ENCODE peak calls at places on chromosomes 4 and X, in nine cellular contexts. O, G, R, D, C, B, E, P and V are unnamed samples.

GRCh38 chrX:70398899-70399298 is 24.2 kb upstream of the GDPD2 start:
- DNase-seq in O (peak; percentile 2), G (no peak), R (no peak), D (peak; percentile 45), C (no peak), B (no peak), E (peak; percentile 63), P (no peak), V (peak; percentile 47)

GRCh38 chrX:93874554-93874953 is 200.5 kb downstream of the FAM133A start:
- DNase-seq in O (peak; percentile 11), G (peak; percentile 16), R (peak; percentile 3), D (peak; percentile 1), C (no peak), B (no peak), E (peak; percentile 31), P (peak; percentile 50), V (no peak)

GRCh38 chr4:576991-577498 is 950 bp upstream of the TMEM271 start:
- DNase-seq in O (no peak), G (peak; percentile 57), R (no peak), D (no peak), C (no peak), B (no peak), E (no peak), P (no peak), V (no peak)

GRCh38 chrX:74535211-74535621 is 79.2 kb downstream of the RLIM start:
- DNase-seq in O (peak; percentile 29), G (peak; percentile 54), R (peak; percentile 17), D (peak; percentile 16), C (no peak), B (peak; percentile 21), E (peak; percentile 81), P (no peak), V (no peak)

GRCh38 chr4:26410385-26411293 is 79.6 kb downstream of the CCKAR start:
- DNase-seq in O (peak; percentile 40), G (peak; percentile 40), R (peak; percentile 20), D (peak; percentile 44), C (peak; percentile 44), B (no peak), E (peak; percentile 77), P (no peak), V (peak; percentile 67)

GRCh38 chr4:43380093-43380492 is 487.6 kb downstream of the GRXCR1 start:
- DNase-seq in O (no peak), G (no peak), R (no peak), D (no peak), C (no peak), B (no peak), E (no peak), P (no peak), V (no peak)

GRCh38 chr4:118345813-118346212 is 7.0 kb downstream of the PRSS12 start:
- DNase-seq in O (no peak), G (no peak), R (no peak), D (no peak), C (no peak), B (no peak), E (no peak), P (no peak), V (peak; percentile 31)

GRCh38 chrX:113580486-113580885 is 739.9 kb upstream of the AMOT start:
- DNase-seq in O (no peak), G (no peak), R (no peak), D (no peak), C (no peak), B (no peak), E (no peak), P (no peak), V (no peak)

GRCh38 chr4:126705271-126705670 is 927.5 kb upstream of the INTU start:
- DNase-seq in O (peak; percentile 0), G (no peak), R (no peak), D (no peak), C (no peak), B (no peak), E (no peak), P (no peak), V (no peak)

GRCh38 chr4:165921546-165921945 is 48.5 kb downstream of the TLL1 start:
- DNase-seq in O (no peak), G (no peak), R (no peak), D (no peak), C (no peak), B (no peak), E (no peak), P (no peak), V (no peak)

GRCh38 chr4:183030823-183031222 is 68.2 kb upstream of the WWC2 start:
- DNase-seq in O (no peak), G (no peak), R (no peak), D (no peak), C (no peak), B (no peak), E (no peak), P (no peak), V (no peak)

GRCh38 chr4:183038436-183038835 is 60.6 kb upstream of the WWC2 start:
- DNase-seq in O (no peak), G (no peak), R (no peak), D (no peak), C (no peak), B (no peak), E (no peak), P (no peak), V (no peak)

GRCh38 chr4:183035726-183036415 is 63.2 kb upstream of the WWC2 start:
- DNase-seq in O (no peak), G (no peak), R (no peak), D (no peak), C (no peak), B (no peak), E (no peak), P (no peak), V (no peak)
- TF ChIP-seq MAX in O (no peak), G (no peak), R (no peak), D (no peak), C (no peak), B (no peak), E (no peak), P (no peak), V (no peak)

GRCh38 chr4:152380919-152381318 is 155.0 kb downstream of the FBXW7 start:
- DNase-seq in O (no peak), G (no peak), R (no peak), D (no peak), C (no peak), B (no peak), E (no peak), P (no peak), V (no peak)
- H3K4me3 ChIP-seq in O (no peak overlapping the region), G (no peak overlapping the region), R (no peak overlapping the region), D (no peak overlapping the region), C (no peak overlapping the region), B (no peak overlapping the region), E (no peak overlapping the region), P (no peak overlapping the region), V (no peak overlapping the region)

GRCh38 chr4:8730681-8731080 is 138.1 kb downstream of the CPZ start:
- DNase-seq in O (no peak), G (no peak), R (no peak), D (no peak), C (no peak), B (no peak), E (no peak), P (no peak), V (no peak)

GRCh38 chr4:8732681-8733243 is 138.9 kb downstream of the HMX1 start:
- DNase-seq in O (no peak), G (no peak), R (no peak), D (no peak), C (no peak), B (no peak), E (no peak), P (no peak), V (no peak)

GRCh38 chr4:8731364-8731763 is 138.8 kb downstream of the CPZ start:
- DNase-seq in O (no peak), G (no peak), R (no peak), D (no peak), C (no peak), B (no peak), E (no peak), P (no peak), V (no peak)

GRCh38 chr4:8730159-8730558 is 137.6 kb downstream of the CPZ start:
- DNase-seq in O (no peak), G (no peak), R (no peak), D (no peak), C (no peak), B (no peak), E (no peak), P (no peak), V (no peak)

GRCh38 chr4:8732092-8732491 is 139.5 kb downstream of the CPZ start:
- DNase-seq in O (no peak), G (no peak), R (no peak), D (no peak), C (no peak), B (no peak), E (no peak), P (no peak), V (no peak)
- TF ChIP-seq MAX in O (no peak), G (no peak), R (no peak), D (no peak), C (no peak), B (no peak), E (no peak), P (no peak), V (no peak)

DNA sequence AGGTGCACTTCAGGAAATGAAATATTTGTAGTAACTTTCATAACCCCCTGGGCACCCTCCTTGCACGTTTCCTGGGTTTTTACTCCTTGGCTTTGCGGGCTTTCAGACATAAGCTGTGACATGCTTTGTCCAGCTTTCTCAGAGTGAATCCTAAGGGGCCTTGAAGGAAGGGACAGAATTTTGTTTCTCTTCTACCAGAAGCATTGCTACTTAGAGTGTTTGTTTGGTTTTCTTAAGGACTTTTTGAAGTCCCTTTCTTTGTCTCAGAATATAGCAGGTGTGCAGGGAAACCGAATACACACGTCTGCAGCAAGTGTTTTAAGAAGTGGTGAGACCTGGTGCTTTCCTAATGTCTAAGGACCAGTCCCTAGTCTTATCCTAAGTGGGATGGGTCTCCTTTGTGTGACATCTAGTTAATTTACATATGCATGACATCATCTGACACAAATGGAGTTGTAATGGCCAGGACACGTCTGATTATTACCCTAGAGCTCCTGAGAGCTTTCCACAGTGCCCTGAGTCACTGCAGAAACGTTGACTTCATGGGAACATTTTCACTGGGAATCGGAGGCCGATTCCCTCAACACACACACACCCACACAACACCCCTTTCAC is 1.3 kb downstream of the FAM149A start:
- DNase-seq in O (no peak), G (peak; percentile 36), R (no peak), D (no peak), C (no peak), B (no peak), E (no peak), P (no peak), V (no peak)
- H3K4me3 ChIP-seq in O (no peak overlapping the region), G (no peak overlapping the region), R (no peak overlapping the region), D (no peak overlapping the region), C (no peak overlapping the region), B (peak overlapping the region; percentile 2), E (no peak overlapping the region), P (peak overlapping the region; percentile 41), V (no peak overlapping the region)